ENCODE peak calls at places on chromosome 1, in seven cellular contexts. Y, T, U, C, A, L and K are unnamed samples.

GRCh38 chr1:9352364-9353140 is 59.9 kb downstream of the SPSB1 start:
- DNase-seq in U (no peak), Y (no peak), C (no peak), A (no peak), T (no peak), L (no peak), K (no peak)

GRCh38 chr1:22320703-22321344 is 130.8 kb upstream of the ZBTB40 start:
- DNase-seq in A (no peak), Y (no peak), L (no peak), T (no peak), U (no peak), C (no peak), K (no peak)

GRCh38 chr1:211017066-211017691 is 116.8 kb downstream of the KCNH1 start:
- DNase-seq in C (no peak), A (peak), T (no peak), L (peak), U (no peak), Y (peak), K (peak)

GRCh38 chr1:116256875-116257823 is 115.9 kb upstream of the ATP1A1 start:
- DNase-seq in U (no peak), T (peak), Y (no peak), A (no peak), C (no peak), L (no peak), K (no peak)

GRCh38 chr1:55015123-55015522 is 16.4 kb downstream of the BSND start:
- DNase-seq in T (no peak), Y (peak), C (no peak), U (no peak), L (no peak), A (no peak), K (no peak)

GRCh38 chr1:16960560-16961296 is 19.7 kb downstream of the MFAP2 start:
- DNase-seq in Y (peak), A (peak), C (peak), T (peak), L (peak), U (peak), K (peak)

GRCh38 chr1:11499825-11500331 is 20.9 kb downstream of the DISP3 start:
- DNase-seq in L (no peak), C (no peak), A (no peak), T (no peak), Y (no peak), U (no peak), K (no peak)

GRCh38 chr1:237205400-237206064 is 163.5 kb downstream of the RYR2 start:
- DNase-seq in L (no peak), A (peak), Y (no peak), C (peak), U (no peak), T (peak), K (no peak)

GRCh38 chr1:38852780-38853179 is 6.8 kb downstream of the RRAGC start:
- DNase-seq in T (no peak), A (no peak), C (no peak), U (no peak), Y (no peak), L (no peak), K (no peak)

GRCh38 chr1:198837276-198838021 is 198.6 kb downstream of the PTPRC start:
- DNase-seq in A (no peak), U (no peak), T (peak), Y (no peak), C (no peak), L (no peak), K (no peak)

GRCh38 chr1:212518188-212518951 is 85.7 kb downstream of the NENF start:
- DNase-seq in U (no peak), Y (peak), L (peak), C (peak), A (peak), T (peak), K (no peak)

GRCh38 chr1:13593511-13594131 is 10.0 kb downstream of the PDPN start:
- DNase-seq in L (peak), Y (peak), A (peak), U (no peak), C (peak), T (peak), K (peak)

GRCh38 chr1:67342002-67342890 is 34.6 kb downstream of the IL12RB2 start:
- DNase-seq in L (peak), C (no peak), Y (no peak), A (no peak), T (no peak), U (no peak), K (no peak)

GRCh38 chr1:241465673-241466072 is 53.9 kb downstream of the FH start:
- DNase-seq in C (no peak), Y (no peak), T (no peak), A (no peak), U (no peak), L (no peak), K (no peak)

GRCh38 chr1:85199667-85200366 is 999 bp downstream of the SYDE2 start:
- DNase-seq in Y (no peak), T (no peak), A (no peak), C (no peak), U (no peak), L (no peak), K (peak)

GRCh38 chr1:38728176-38728908 is 131.2 kb downstream of the RRAGC start:
- DNase-seq in L (peak), A (peak), Y (peak), U (no peak), C (peak), T (peak), K (no peak)

GRCh38 chr1:181061487-181061886 is 27.0 kb upstream of the IER5 start:
- DNase-seq in L (no peak), T (no peak), C (no peak), A (no peak), U (no peak), Y (no peak), K (no peak)
- H3K9ac ChIP-seq in L (no peak), T (no peak), C (no peak), A (no peak), U (no peak), Y (no peak), K (no peak)

GRCh38 chr1:40901886-40902633 is 39.9 kb upstream of the CITED4 start:
- DNase-seq in L (peak), Y (peak), U (peak), T (no peak), A (peak), C (peak), K (peak)
- H3K9ac ChIP-seq in L (no peak), Y (no peak), U (peak), T (no peak), A (no peak), C (no peak), K (no peak)

GRCh38 chr1:25199876-25200620 is 32.3 kb downstream of the SYF2 start:
- DNase-seq in T (no peak), C (no peak), A (no peak), U (no peak), L (no peak), Y (no peak), K (no peak)
- H3K9ac ChIP-seq in T (no peak), C (no peak), A (no peak), U (no peak), L (no peak), Y (no peak), K (no peak)

GRCh38 chr1:59670662-59671061 is 144.1 kb upstream of the HOOK1 start:
- DNase-seq in Y (no peak), L (no peak), C (no peak), A (no peak), U (no peak), T (no peak), K (no peak)

GRCh38 chr1:59667020-59667419 is 147.7 kb upstream of the HOOK1 start:
- DNase-seq in T (no peak), C (no peak), U (no peak), A (no peak), L (no peak), Y (no peak), K (no peak)

GRCh38 chr1:59671953-59672305 is 142.8 kb upstream of the HOOK1 start:
- DNase-seq in T (no peak), Y (no peak), A (no peak), L (no peak), C (no peak), U (no peak), K (no peak)

GRCh38 chr1:59671066-59671952 is 143.4 kb upstream of the HOOK1 start:
- DNase-seq in A (no peak), L (no peak), C (no peak), T (no peak), Y (no peak), U (no peak), K (no peak)

GRCh38 chr1:59669752-59670312 is 144.9 kb upstream of the HOOK1 start:
- DNase-seq in L (peak), U (no peak), Y (peak), C (peak), T (no peak), A (peak), K (peak)
- H3K9ac ChIP-seq in L (no peak), U (no peak), Y (no peak), C (peak), T (no peak), A (no peak), K (no peak)

DNA sequence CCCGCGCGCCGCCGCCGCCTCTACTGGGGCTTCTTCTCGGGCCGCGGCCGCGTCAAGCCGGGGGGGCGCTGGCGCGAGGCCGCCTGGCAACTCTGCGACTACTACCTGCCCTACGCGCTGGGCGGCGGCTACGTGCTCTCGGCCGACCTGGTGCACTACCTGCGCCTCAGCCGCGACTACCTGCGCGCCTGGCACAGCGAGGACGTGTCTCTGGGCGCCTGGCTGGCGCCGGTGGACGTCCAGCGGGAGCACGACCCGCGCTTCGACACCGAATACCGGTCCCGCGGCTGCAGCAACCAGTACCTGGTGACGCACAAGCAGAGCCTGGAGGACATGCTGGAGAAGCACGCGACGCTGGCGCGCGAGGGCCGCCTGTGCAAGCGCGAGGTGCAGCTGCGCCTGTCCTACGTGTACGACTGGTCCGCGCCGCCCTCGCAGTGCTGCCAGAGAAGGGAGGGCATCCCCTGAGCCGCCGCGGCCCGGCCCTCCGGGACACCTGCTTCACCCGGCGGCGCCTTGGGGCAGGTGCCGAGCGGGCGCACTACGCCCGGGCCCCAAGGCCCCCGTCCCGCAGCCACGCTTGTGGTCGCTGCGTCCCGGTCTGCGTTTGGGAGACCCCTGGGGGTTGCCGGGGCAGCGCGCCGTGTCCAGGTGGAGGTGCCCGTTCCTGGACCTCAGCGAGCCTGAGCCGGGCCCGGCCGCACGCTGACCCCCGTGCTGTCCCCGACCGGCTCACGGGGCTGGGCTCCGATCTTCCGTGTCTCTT is 947 bp downstream of the B3GALT6 start:
- DNase-seq in A (no peak), C (no peak), T (no peak), L (no peak), Y (no peak), U (no peak), K (no peak)
- H3K9ac ChIP-seq in A (no peak), C (peak), T (no peak), L (peak), Y (no peak), U (no peak), K (no peak)

DNA sequence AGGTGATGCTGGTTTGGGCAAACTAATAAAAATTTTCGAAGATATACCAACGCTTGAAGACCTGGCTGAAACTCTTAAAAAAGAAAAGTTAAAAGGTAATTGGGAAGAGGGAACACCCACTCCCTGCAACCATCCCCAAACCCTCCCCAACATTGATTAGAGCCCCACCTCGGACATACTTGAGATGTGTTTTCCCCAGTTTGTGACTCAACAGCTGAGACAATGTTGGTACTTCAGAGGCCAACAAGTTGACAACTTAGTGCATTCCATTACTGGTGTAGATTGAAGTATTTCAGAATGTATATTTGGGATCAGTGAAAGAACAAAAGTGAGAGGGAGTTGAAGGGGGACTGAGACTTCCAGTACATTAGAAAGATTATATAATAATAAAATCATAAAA is 5.1 kb downstream of the IFI16 start:
- DNase-seq in C (no peak), A (no peak), L (no peak), T (no peak), U (no peak), Y (no peak), K (no peak)
- H3K9ac ChIP-seq in C (no peak), A (no peak), L (no peak), T (no peak), U (no peak), Y (no peak), K (no peak)

GRCh38 chr1:177954076-177954475 is 15.8 kb downstream of the SEC16B start:
- DNase-seq in U (no peak), A (no peak), L (no peak), C (no peak), Y (no peak), T (no peak), K (no peak)
- H3K9ac ChIP-seq in U (no peak), A (no peak), L (no peak), C (no peak), Y (no peak), T (no peak), K (no peak)

GRCh38 chr1:15851251-15852035 is 3.9 kb downstream of the SPEN start:
- DNase-seq in C (peak), L (peak), U (no peak), A (no peak), T (no peak), Y (peak), K (no peak)
- H3K9ac ChIP-seq in C (peak), L (no peak), U (no peak), A (no peak), T (no peak), Y (no peak), K (no peak)